ENCODE peak calls at places on chromosomes 6 and 20, in eight cellular contexts. One of them, this sample, is unnamed.

GRCh38 chr6:106509420-106510089 is 119.7 kb downstream of the RTN4IP1 start:
- DNase-seq in GM06990: no peak
- DNase-seq in heart left ventricle: no peak
- DNase-seq in astrocyte of the spinal cord: peak
- DNase-seq in heart right ventricle: no peak
- DNase-seq in RWPE1: no peak
- DNase-seq in OCI-LY7: peak
- DNase-seq in Calu3: no peak
- DNase-seq in this sample: no peak

GRCh38 chr20:8020314-8021079 is 936 bp upstream of the TMX4 start:
- DNase-seq in astrocyte of the spinal cord: peak
- DNase-seq in OCI-LY7: peak
- DNase-seq in Calu3: no peak
- DNase-seq in RWPE1: no peak
- DNase-seq in heart left ventricle: no peak
- DNase-seq in GM06990: peak
- DNase-seq in heart right ventricle: no peak
- DNase-seq in this sample: no peak

GRCh38 chr6:30513451-30513850 is 24.1 kb downstream of the HLA-E start:
- DNase-seq in astrocyte of the spinal cord: no peak
- DNase-seq in GM06990: no peak
- DNase-seq in RWPE1: no peak
- DNase-seq in heart right ventricle: no peak
- DNase-seq in Calu3: no peak
- DNase-seq in heart left ventricle: no peak
- DNase-seq in OCI-LY7: no peak
- DNase-seq in this sample: no peak

GRCh38 chr20:25586877-25587276 is 1.5 kb upstream of the NINL start:
- DNase-seq in astrocyte of the spinal cord: no peak
- DNase-seq in heart left ventricle: no peak
- DNase-seq in OCI-LY7: no peak
- DNase-seq in heart right ventricle: no peak
- DNase-seq in RWPE1: no peak
- DNase-seq in Calu3: no peak
- DNase-seq in GM06990: no peak
- DNase-seq in this sample: no peak

GRCh38 chr6:3540980-3541379 is 84.1 kb upstream of the SLC22A23 start:
- DNase-seq in heart right ventricle: no peak
- DNase-seq in GM06990: no peak
- DNase-seq in OCI-LY7: no peak
- DNase-seq in RWPE1: no peak
- DNase-seq in astrocyte of the spinal cord: no peak
- DNase-seq in Calu3: no peak
- DNase-seq in heart left ventricle: no peak
- DNase-seq in this sample: no peak

GRCh38 chr6:108559884-108560462 is 744 bp upstream of the FOXO3 start:
- DNase-seq in Calu3: peak
- DNase-seq in GM06990: no peak
- DNase-seq in heart left ventricle: peak
- DNase-seq in heart right ventricle: no peak
- DNase-seq in RWPE1: peak
- DNase-seq in OCI-LY7: peak
- DNase-seq in astrocyte of the spinal cord: peak
- DNase-seq in this sample: peak

GRCh38 chr6:147000545-147001488 is 203.4 kb upstream of the STXBP5 start:
- DNase-seq in heart right ventricle: no peak
- DNase-seq in GM06990: no peak
- DNase-seq in RWPE1: no peak
- DNase-seq in Calu3: no peak
- DNase-seq in heart left ventricle: no peak
- DNase-seq in astrocyte of the spinal cord: peak
- DNase-seq in OCI-LY7: no peak
- DNase-seq in this sample: no peak

GRCh38 chr6:35035481-35036030 is 105.6 kb downstream of the TCP11 start:
- DNase-seq in GM06990: no peak
- DNase-seq in heart left ventricle: no peak
- DNase-seq in OCI-LY7: no peak
- DNase-seq in heart right ventricle: no peak
- DNase-seq in astrocyte of the spinal cord: no peak
- DNase-seq in RWPE1: no peak
- DNase-seq in Calu3: no peak
- DNase-seq in this sample: no peak

GRCh38 chr20:57126481-57127092 is 139.9 kb downstream of the BMP7 start:
- DNase-seq in heart right ventricle: no peak
- DNase-seq in heart left ventricle: no peak
- DNase-seq in GM06990: no peak
- DNase-seq in OCI-LY7: peak
- DNase-seq in astrocyte of the spinal cord: no peak
- DNase-seq in Calu3: no peak
- DNase-seq in RWPE1: peak
- DNase-seq in this sample: no peak

GRCh38 chr6:107658920-107659879 is 164.9 kb downstream of the SCML4 start:
- DNase-seq in astrocyte of the spinal cord: peak
- DNase-seq in OCI-LY7: peak
- DNase-seq in heart left ventricle: no peak
- DNase-seq in Calu3: no peak
- DNase-seq in GM06990: peak
- DNase-seq in heart right ventricle: no peak
- DNase-seq in RWPE1: no peak
- DNase-seq in this sample: no peak

GRCh38 chr6:160911949-160912348 is 79.6 kb upstream of the MAP3K4 start:
- DNase-seq in Calu3: no peak
- DNase-seq in astrocyte of the spinal cord: no peak
- DNase-seq in heart left ventricle: no peak
- DNase-seq in heart right ventricle: no peak
- DNase-seq in OCI-LY7: no peak
- DNase-seq in RWPE1: no peak
- DNase-seq in GM06990: no peak
- DNase-seq in this sample: no peak

GRCh38 chr6:139335447-139336210 is 38.8 kb downstream of the CITED2 start:
- DNase-seq in GM06990: no peak
- DNase-seq in OCI-LY7: no peak
- DNase-seq in heart left ventricle: no peak
- DNase-seq in Calu3: no peak
- DNase-seq in RWPE1: no peak
- DNase-seq in astrocyte of the spinal cord: no peak
- DNase-seq in heart right ventricle: no peak
- DNase-seq in this sample: no peak

GRCh38 chr20:408843-409696 is 971 bp downstream of the RBCK1 start:
- DNase-seq in Calu3: no peak
- DNase-seq in heart left ventricle: no peak
- DNase-seq in OCI-LY7: peak
- DNase-seq in heart right ventricle: no peak
- DNase-seq in RWPE1: no peak
- DNase-seq in GM06990: peak
- DNase-seq in astrocyte of the spinal cord: no peak
- DNase-seq in this sample: no peak

GRCh38 chr6:116444092-116444491 is 17.1 kb upstream of the CALHM6 start:
- DNase-seq in Calu3: peak
- DNase-seq in heart left ventricle: no peak
- DNase-seq in OCI-LY7: peak
- DNase-seq in GM06990: no peak
- DNase-seq in heart right ventricle: no peak
- DNase-seq in astrocyte of the spinal cord: peak
- DNase-seq in RWPE1: peak
- DNase-seq in this sample: no peak

GRCh38 chr6:32973144-32973854 is 4.9 kb downstream of the BRD2 start:
- DNase-seq in GM06990: no peak
- DNase-seq in heart right ventricle: no peak
- DNase-seq in heart left ventricle: no peak
- DNase-seq in astrocyte of the spinal cord: no peak
- DNase-seq in OCI-LY7: peak
- DNase-seq in RWPE1: no peak
- DNase-seq in Calu3: peak
- DNase-seq in this sample: no peak

GRCh38 chr6:8057263-8057662 is 6.9 kb downstream of the BLOC1S5 start:
- DNase-seq in heart right ventricle: no peak
- DNase-seq in OCI-LY7: no peak
- DNase-seq in astrocyte of the spinal cord: no peak
- DNase-seq in Calu3: no peak
- DNase-seq in heart left ventricle: no peak
- DNase-seq in GM06990: no peak
- DNase-seq in RWPE1: no peak
- DNase-seq in this sample: no peak

GRCh38 chr6:166768761-166769160 is 141.7 kb upstream of the RPS6KA2 start:
- DNase-seq in RWPE1: no peak
- DNase-seq in heart left ventricle: no peak
- DNase-seq in GM06990: no peak
- DNase-seq in OCI-LY7: no peak
- DNase-seq in astrocyte of the spinal cord: no peak
- DNase-seq in Calu3: no peak
- DNase-seq in heart right ventricle: no peak
- DNase-seq in this sample: peak

GRCh38 chr6:148348778-148349177 is 6.1 kb downstream of the SASH1 start:
- DNase-seq in RWPE1: no peak
- DNase-seq in OCI-LY7: no peak
- DNase-seq in heart right ventricle: no peak
- DNase-seq in heart left ventricle: no peak
- DNase-seq in GM06990: no peak
- DNase-seq in Calu3: no peak
- DNase-seq in astrocyte of the spinal cord: no peak
- DNase-seq in this sample: no peak

GRCh38 chr6:106149472-106150069 is 63.4 kb downstream of the PRDM1 start:
- DNase-seq in astrocyte of the spinal cord: no peak
- DNase-seq in OCI-LY7: no peak
- DNase-seq in RWPE1: no peak
- DNase-seq in Calu3: no peak
- DNase-seq in heart right ventricle: no peak
- DNase-seq in heart left ventricle: no peak
- DNase-seq in GM06990: no peak
- DNase-seq in this sample: no peak

GRCh38 chr20:10610266-10610665 is 63.5 kb downstream of the JAG1 start:
- DNase-seq in RWPE1: no peak
- DNase-seq in Calu3: no peak
- DNase-seq in heart left ventricle: peak
- DNase-seq in heart right ventricle: no peak
- DNase-seq in OCI-LY7: no peak
- DNase-seq in GM06990: no peak
- DNase-seq in astrocyte of the spinal cord: no peak
- DNase-seq in this sample: no peak

GRCh38 chr20:10609726-10610125 is 64.1 kb downstream of the JAG1 start:
- DNase-seq in heart left ventricle: no peak
- DNase-seq in RWPE1: no peak
- DNase-seq in GM06990: no peak
- DNase-seq in Calu3: no peak
- DNase-seq in heart right ventricle: no peak
- DNase-seq in astrocyte of the spinal cord: no peak
- DNase-seq in OCI-LY7: no peak
- DNase-seq in this sample: no peak

GRCh38 chr20:10613911-10614310 is 59.9 kb downstream of the JAG1 start:
- DNase-seq in OCI-LY7: no peak
- DNase-seq in heart right ventricle: no peak
- DNase-seq in astrocyte of the spinal cord: no peak
- DNase-seq in RWPE1: no peak
- DNase-seq in Calu3: no peak
- DNase-seq in heart left ventricle: no peak
- DNase-seq in GM06990: no peak
- DNase-seq in this sample: no peak

GRCh38 chr20:10609276-10609675 is 64.5 kb downstream of the JAG1 start:
- DNase-seq in OCI-LY7: no peak
- DNase-seq in RWPE1: no peak
- DNase-seq in heart left ventricle: peak
- DNase-seq in astrocyte of the spinal cord: peak
- DNase-seq in Calu3: no peak
- DNase-seq in GM06990: no peak
- DNase-seq in heart right ventricle: no peak
- DNase-seq in this sample: no peak

DNA sequence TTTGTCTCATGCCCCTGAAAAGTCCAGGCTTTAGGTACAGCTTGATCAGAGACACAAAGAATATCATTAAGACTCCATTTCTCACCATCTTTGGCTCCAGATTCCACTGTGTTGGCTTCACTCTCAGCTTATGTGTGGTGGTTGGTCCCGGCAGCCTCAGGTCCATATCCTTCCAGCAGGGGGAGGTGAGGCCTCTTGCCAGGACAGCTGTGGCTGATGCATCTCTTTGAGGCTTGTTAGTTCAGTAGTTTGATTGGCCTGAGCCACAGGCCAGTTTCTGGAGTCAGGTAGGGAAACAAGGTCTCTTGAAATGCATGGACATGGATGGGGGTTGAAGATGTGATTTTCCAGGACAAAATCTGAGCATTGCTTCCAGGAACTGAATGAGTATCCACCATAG is 62.4 kb downstream of the JAG1 start:
- DNase-seq in RWPE1: no peak
- DNase-seq in heart left ventricle: peak
- DNase-seq in astrocyte of the spinal cord: peak
- DNase-seq in OCI-LY7: peak
- DNase-seq in GM06990: no peak
- DNase-seq in heart right ventricle: peak
- DNase-seq in Calu3: peak
- DNase-seq in this sample: no peak
- TF ChIP-seq CTCF in RWPE1: no peak
- TF ChIP-seq CTCF in heart left ventricle: peak
- TF ChIP-seq CTCF in astrocyte of the spinal cord: peak
- TF ChIP-seq CTCF in OCI-LY7: peak
- TF ChIP-seq CTCF in GM06990: peak
- TF ChIP-seq CTCF in heart right ventricle: peak
- TF ChIP-seq CTCF in Calu3: no peak
- TF ChIP-seq CTCF in this sample: peak

GRCh38 chr6:132259070-132259469 is 142.2 kb downstream of the MOXD1 start:
- DNase-seq in RWPE1: no peak
- DNase-seq in Calu3: peak
- DNase-seq in heart left ventricle: no peak
- DNase-seq in GM06990: no peak
- DNase-seq in OCI-LY7: peak
- DNase-seq in heart right ventricle: no peak
- DNase-seq in astrocyte of the spinal cord: peak
- DNase-seq in this sample: no peak
- TF ChIP-seq CTCF in RWPE1: no peak
- TF ChIP-seq CTCF in Calu3: peak
- TF ChIP-seq CTCF in heart left ventricle: no peak
- TF ChIP-seq CTCF in GM06990: no peak
- TF ChIP-seq CTCF in OCI-LY7: peak
- TF ChIP-seq CTCF in heart right ventricle: no peak
- TF ChIP-seq CTCF in astrocyte of the spinal cord: peak
- TF ChIP-seq CTCF in this sample: peak

DNA sequence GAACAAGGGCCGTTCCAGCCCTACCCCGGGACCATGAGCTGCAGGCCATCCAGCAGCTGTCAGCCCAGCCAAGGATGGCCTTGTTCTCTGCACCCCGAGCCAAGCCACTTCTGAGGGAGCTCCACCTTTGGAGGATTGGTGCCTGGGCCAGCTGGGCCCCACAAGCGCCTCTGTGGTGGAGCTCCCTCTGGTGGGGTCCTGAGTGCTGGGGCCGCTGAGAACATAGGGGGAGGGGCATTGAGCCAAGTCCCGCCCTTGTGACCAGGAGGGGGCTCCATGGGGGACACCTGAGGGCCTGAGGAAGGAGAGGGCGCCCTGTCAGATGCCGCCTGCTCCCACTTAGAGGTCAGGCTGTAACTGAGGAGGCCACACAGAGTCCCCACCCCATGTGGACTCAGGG is 43.2 kb downstream of the YTHDF1 start:
- DNase-seq in heart right ventricle: no peak
- DNase-seq in Calu3: peak
- DNase-seq in OCI-LY7: peak
- DNase-seq in GM06990: no peak
- DNase-seq in RWPE1: no peak
- DNase-seq in heart left ventricle: no peak
- DNase-seq in astrocyte of the spinal cord: no peak
- DNase-seq in this sample: no peak
- TF ChIP-seq CTCF in heart right ventricle: no peak
- TF ChIP-seq CTCF in Calu3: peak
- TF ChIP-seq CTCF in OCI-LY7: peak
- TF ChIP-seq CTCF in GM06990: peak
- TF ChIP-seq CTCF in RWPE1: no peak
- TF ChIP-seq CTCF in heart left ventricle: no peak
- TF ChIP-seq CTCF in astrocyte of the spinal cord: peak
- TF ChIP-seq CTCF in this sample: no peak

GRCh38 chr20:3612795-3613560 is 50.2 kb downstream of the GFRA4 start:
- DNase-seq in heart left ventricle: no peak
- DNase-seq in Calu3: no peak
- DNase-seq in heart right ventricle: no peak
- DNase-seq in astrocyte of the spinal cord: no peak
- DNase-seq in RWPE1: no peak
- DNase-seq in OCI-LY7: no peak
- DNase-seq in GM06990: no peak
- DNase-seq in this sample: no peak
- TF ChIP-seq CTCF in heart left ventricle: no peak
- TF ChIP-seq CTCF in Calu3: no peak
- TF ChIP-seq CTCF in heart right ventricle: no peak
- TF ChIP-seq CTCF in astrocyte of the spinal cord: no peak
- TF ChIP-seq CTCF in RWPE1: no peak
- TF ChIP-seq CTCF in OCI-LY7: peak
- TF ChIP-seq CTCF in GM06990: no peak
- TF ChIP-seq CTCF in this sample: no peak